ENCODE peak calls at places on chromosomes 2 and 18, in six cellular contexts. Z is HepG2, S is tibial nerve, F is heart left ventricle, U is endothelial cell of umbilical vein, W is sigmoid colon. A is an unnamed sample. For H3K4me1, the result is how much of the 10 kb centered on the place peaks cover.

GRCh38 chr2:12251121-12251520 is 465.6 kb upstream of the TRIB2 start:
- DNase-seq in Z (no peak), W (no peak), S (no peak), F (no peak), U (no peak), A (no peak)

GRCh38 chr2:20565101-20565622 is 85.7 kb downstream of the HS1BP3 start:
- DNase-seq in S (no peak), Z (no peak), F (no peak), U (no peak), W (no peak), A (no peak)

GRCh38 chr2:69980408-69980807 is 19.0 kb upstream of the ASPRV1 start:
- DNase-seq in U (no peak), W (no peak), Z (no peak), F (no peak), S (no peak), A (no peak)

GRCh38 chr2:165018207-165018606 is 62.9 kb upstream of the SLC38A11 start:
- DNase-seq in S (no peak), U (no peak), Z (no peak), W (no peak), F (no peak), A (no peak)

GRCh38 chr2:239583171-239583878 is 182.5 kb upstream of the HDAC4 start:
- DNase-seq in W (peak), F (peak), U (no peak), S (no peak), Z (no peak), A (no peak)

GRCh38 chr2:10297950-10298349 is 4.8 kb upstream of the HPCAL1 start:
- DNase-seq in U (peak), W (peak), F (peak), S (no peak), Z (peak), A (peak)

GRCh38 chr2:173596226-173596625 is 241.6 kb downstream of the CDCA7 start:
- DNase-seq in U (no peak), Z (no peak), S (no peak), F (no peak), W (no peak), A (no peak)

GRCh38 chr2:146572598-146572997 is 1272.2 kb upstream of the ACVR2A start:
- DNase-seq in F (no peak), U (no peak), S (no peak), Z (no peak), W (no peak), A (no peak)

GRCh38 chr2:201709747-201710146 is 11.3 kb upstream of the MPP4 start:
- DNase-seq in S (no peak), U (no peak), Z (no peak), W (no peak), F (no peak), A (no peak)

GRCh38 chr2:52445720-52446119 is 1321.9 kb upstream of the CHAC2 start:
- DNase-seq in W (no peak), U (no peak), S (no peak), F (no peak), Z (no peak), A (no peak)

GRCh38 chr2:209468796-209469325 is 45.0 kb downstream of the MAP2 start:
- DNase-seq in W (no peak), S (no peak), Z (no peak), U (no peak), F (no peak), A (no peak)

GRCh38 chr2:22807876-22808275 is 577.1 kb upstream of the KLHL29 start:
- DNase-seq in S (no peak), F (no peak), W (no peak), Z (no peak), U (no peak), A (no peak)

GRCh38 chr2:218186876-218187649 is 20.3 kb upstream of the CXCR1 start:
- DNase-seq in W (peak), Z (no peak), F (no peak), U (no peak), S (no peak), A (no peak)

GRCh38 chr2:28896906-28897305 is 2.4 kb downstream of the WDR43 start:
- DNase-seq in W (no peak), S (no peak), F (no peak), U (no peak), Z (no peak), A (no peak)

GRCh38 chr18:46475367-46475752 is 181.7 kb downstream of the LOXHD1 start:
- DNase-seq in W (no peak), Z (no peak), S (no peak), U (no peak), F (no peak), A (no peak)

GRCh38 chr2:27370816-27371620 is 602 bp downstream of the SNX17 start:
- DNase-seq in F (no peak), W (peak), U (peak), Z (no peak), S (no peak), A (peak)

GRCh38 chr2:196247114-196247978 is 76.0 kb upstream of the STK17B start:
- DNase-seq in Z (no peak), W (no peak), S (no peak), U (no peak), F (no peak), A (peak)

GRCh38 chr2:147846382-147847081 is 1.7 kb downstream of the ACVR2A start:
- DNase-seq in F (no peak), U (peak), W (no peak), Z (peak), S (no peak), A (no peak)

GRCh38 chr2:33322099-33322498 is 154.3 kb upstream of the RASGRP3 start:
- DNase-seq in Z (no peak), F (no peak), U (peak), S (no peak), W (no peak), A (peak)

GRCh38 chr2:161008311-161008710 is 151.9 kb upstream of the TANK start:
- DNase-seq in U (no peak), W (no peak), Z (no peak), S (no peak), F (no peak), A (no peak)

GRCh38 chr2:230969673-230970015 is 26.3 kb upstream of the SPATA3 start:
- DNase-seq in S (no peak), W (peak), Z (no peak), U (no peak), F (no peak), A (no peak)
- TF ChIP-seq POLR2A in S (no peak), W (no peak), Z (no peak), U (no peak), F (no peak), A (no peak)

GRCh38 chr18:48845174-48845573 is 105.6 kb downstream of the SMAD7 start:
- DNase-seq in Z (no peak), S (no peak), W (no peak), U (no peak), F (peak), A (no peak)

GRCh38 chr18:48842259-48843061 is 108.3 kb downstream of the SMAD7 start:
- DNase-seq in Z (no peak), U (peak), F (peak), S (no peak), W (no peak), A (no peak)

GRCh38 chr18:48844271-48844670 is 106.5 kb downstream of the SMAD7 start:
- DNase-seq in S (no peak), U (no peak), Z (no peak), F (peak), W (no peak), A (no peak)

GRCh38 chr18:48843162-48843561 is 107.6 kb downstream of the SMAD7 start:
- DNase-seq in S (no peak), F (peak), Z (no peak), U (no peak), W (no peak), A (no peak)

GRCh38 chr18:48843596-48843995 is 107.2 kb downstream of the SMAD7 start:
- DNase-seq in S (no peak), U (no peak), F (peak), Z (no peak), W (no peak), A (no peak)
- H3K4me1 ChIP-seq in S (under half), U (half or more), F (half or more), Z (under half), W (under half), A (under half)

DNA sequence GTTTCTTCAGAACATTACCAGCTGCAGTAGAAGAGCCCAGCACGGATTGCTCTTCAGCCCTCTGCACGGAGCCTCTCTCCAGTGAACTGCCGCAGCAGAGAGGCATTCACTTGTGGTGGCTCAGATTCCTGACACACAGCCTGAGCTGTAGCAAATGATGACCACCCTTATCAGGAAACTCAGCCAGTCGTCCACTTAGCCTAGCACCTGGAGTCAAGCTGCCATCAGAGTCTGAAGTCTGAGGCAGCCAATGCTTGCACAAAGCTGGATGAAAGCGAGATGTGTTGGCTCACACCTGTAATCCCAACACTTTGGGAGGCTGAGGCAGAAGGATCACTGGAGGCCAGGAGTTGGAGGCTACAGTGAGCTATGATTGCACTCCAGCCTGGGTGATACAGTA is 11.7 kb upstream of the SAG start:
- DNase-seq in F (no peak), Z (no peak), S (no peak), W (no peak), U (no peak), A (no peak)
- TF ChIP-seq POLR2A in F (no peak), Z (no peak), S (no peak), W (no peak), U (no peak), A (no peak)

DNA sequence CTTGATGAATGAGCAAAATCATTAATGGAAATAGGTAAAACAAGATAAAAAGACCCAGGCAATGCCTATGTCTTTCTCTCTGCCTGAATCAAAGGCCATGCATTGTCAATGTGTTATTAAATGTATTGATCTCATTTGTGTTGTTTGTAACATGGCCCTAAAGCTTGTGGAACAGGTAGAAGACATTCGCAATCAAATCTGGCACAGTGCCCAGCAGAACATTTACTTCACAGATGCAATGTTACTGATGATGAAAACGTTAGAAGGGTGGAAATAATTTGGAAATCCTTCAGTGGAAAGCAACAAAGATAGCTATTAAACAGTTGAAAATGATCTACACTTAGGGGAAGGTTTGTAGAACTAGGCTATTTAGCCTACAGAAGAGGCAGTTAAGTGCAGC is 368.3 kb downstream of the EPHA4 start:
- DNase-seq in U (no peak), F (no peak), W (no peak), S (no peak), Z (no peak), A (no peak)
- H3K4me1 ChIP-seq in U (under half), F (under half), W (under half), S (under half), Z (under half), A (under half)

GRCh38 chr18:26262156-26262555 is 35.9 kb downstream of the TAF4B start:
- DNase-seq in U (no peak), F (no peak), Z (no peak), S (no peak), W (no peak), A (no peak)
- TF ChIP-seq POLR2A in U (no peak), F (no peak), Z (no peak), S (no peak), W (no peak), A (no peak)

GRCh38 chr18:13381331-13381730 is 162.8 kb downstream of the LDLRAD4 start:
- DNase-seq in S (no peak), F (no peak), Z (no peak), U (no peak), W (peak), A (no peak)

GRCh38 chr18:13379062-13379800 is 160.7 kb downstream of the LDLRAD4 start:
- DNase-seq in U (no peak), Z (no peak), S (no peak), W (peak), F (no peak), A (no peak)

GRCh38 chr18:13381907-13382682 is 163.5 kb downstream of the LDLRAD4 start:
- DNase-seq in W (peak), Z (no peak), U (peak), F (peak), S (peak), A (peak)

GRCh38 chr18:13379930-13380665 is 161.5 kb downstream of the LDLRAD4 start:
- DNase-seq in Z (no peak), F (no peak), U (peak), S (no peak), W (peak), A (no peak)

GRCh38 chr18:13380671-13381070 is 162.1 kb downstream of the LDLRAD4 start:
- DNase-seq in W (no peak), F (no peak), S (no peak), Z (no peak), U (no peak), A (no peak)
- H3K4me1 ChIP-seq in W (half or more), F (half or more), S (under half), Z (under half), U (under half), A (under half)

GRCh38 chr2:26274058-26274613 is 29.4 kb downstream of the HADHB start:
- DNase-seq in Z (peak), W (peak), S (peak), U (peak), F (no peak), A (peak)
- TF ChIP-seq POLR2A in Z (no peak), W (no peak), S (no peak), U (no peak), F (no peak), A (no peak)

GRCh38 chr2:109384308-109385271 is 229.2 kb downstream of the SEPTIN10 start:
- DNase-seq in Z (no peak), F (peak), W (peak), U (peak), S (no peak), A (no peak)
- H3K4me1 ChIP-seq in Z (under half), F (under half), W (under half), U (under half), S (under half), A (under half)

DNA sequence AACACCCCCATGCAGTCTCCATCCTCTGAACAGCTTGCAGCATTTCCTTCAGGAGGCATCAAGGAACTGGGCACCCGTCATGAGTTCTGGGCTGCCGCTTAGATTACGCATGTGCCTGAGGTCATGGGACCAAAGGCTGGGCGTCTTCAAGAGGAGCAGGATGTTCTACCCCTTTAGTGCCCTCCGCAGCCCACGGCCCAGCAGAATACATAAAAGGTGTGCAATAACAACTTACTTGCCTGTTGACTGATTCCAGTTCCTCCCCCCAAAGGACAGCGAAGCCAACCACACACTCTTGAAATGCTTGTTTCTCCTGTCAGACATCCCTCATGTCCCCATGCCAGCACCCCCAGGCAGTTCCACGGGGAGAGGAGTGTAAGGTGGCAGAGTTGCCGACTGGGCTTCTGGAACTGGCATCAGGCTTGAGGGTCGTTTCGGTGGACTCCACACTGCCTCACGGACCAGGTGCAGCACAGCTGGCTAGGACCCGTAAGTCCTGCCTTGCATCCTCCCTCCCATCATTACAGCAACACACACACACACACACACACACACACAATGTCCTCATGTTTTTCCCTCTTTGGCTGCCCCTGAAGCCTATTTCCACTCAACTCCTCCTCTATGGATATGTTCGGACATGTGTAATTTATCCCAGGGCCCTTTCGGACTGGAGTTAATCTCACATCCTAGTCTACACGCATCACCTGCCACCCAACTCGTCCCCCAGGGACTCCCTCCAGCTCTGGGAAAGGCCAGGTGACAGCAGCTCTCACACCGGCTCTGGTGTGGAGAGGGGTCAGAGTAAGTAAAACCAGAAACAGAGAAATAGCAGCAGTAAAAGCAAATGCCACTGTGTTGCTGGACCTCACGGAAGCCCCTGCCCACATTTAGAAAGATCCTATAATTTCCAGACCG is 200.7 kb downstream of the BCL11A start:
- DNase-seq in F (no peak), U (no peak), S (no peak), Z (no peak), W (no peak), A (no peak)
- TF ChIP-seq POLR2A in F (no peak), U (no peak), S (no peak), Z (no peak), W (no peak), A (no peak)

GRCh38 chr2:237282568-237283128 is 131.3 kb downstream of the COL6A3 start:
- DNase-seq in S (no peak), F (no peak), U (no peak), Z (no peak), W (no peak), A (no peak)

GRCh38 chr2:237280937-237281336 is 133.0 kb downstream of the COL6A3 start:
- DNase-seq in U (no peak), Z (no peak), F (no peak), W (no peak), S (no peak), A (no peak)

GRCh38 chr2:237283136-237283928 is 130.6 kb downstream of the COL6A3 start:
- DNase-seq in W (no peak), S (no peak), F (no peak), Z (no peak), U (no peak), A (no peak)

GRCh38 chr2:237280235-237280634 is 133.7 kb downstream of the COL6A3 start:
- DNase-seq in U (no peak), F (no peak), S (no peak), Z (no peak), W (no peak), A (no peak)

DNA sequence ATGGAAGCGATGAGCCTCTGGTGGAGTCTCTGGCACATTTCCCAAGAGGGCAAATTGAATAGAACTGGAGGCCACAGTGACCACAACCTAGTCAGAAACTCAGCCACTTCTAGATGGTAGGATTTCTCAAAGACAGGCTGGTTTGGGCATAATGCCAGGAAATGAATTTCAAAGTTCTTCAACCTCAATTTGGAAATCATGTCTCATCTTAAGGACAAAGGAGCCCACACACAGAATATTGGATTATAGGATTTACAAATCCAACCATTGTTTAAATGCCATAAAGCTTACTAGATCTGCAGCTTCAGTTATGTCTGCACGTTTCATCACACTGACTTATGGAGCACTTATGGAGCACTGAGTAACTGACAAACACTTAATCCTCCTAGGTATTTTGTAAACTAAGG is 132.1 kb downstream of the COL6A3 start:
- DNase-seq in F (no peak), Z (no peak), W (no peak), S (no peak), U (no peak), A (no peak)
- H3K4me1 ChIP-seq in F (under half), Z (under half), W (half or more), S (under half), U (under half), A (under half)

A was measured in gastrocnemius medialis.